ENCODE peak calls at places on chromosomes 2 and 18, in eight cellular contexts. One of them, this sample, is unnamed.

GRCh38 chr2:42809876-42810125 is 17.4 kb upstream of the HAAO start:
- DNase-seq in MM.1S: peak; percentile 82
- DNase-seq in testis: peak; percentile 84
- DNase-seq in uterus: peak; percentile 87
- DNase-seq in effector memory CD4-positive, alpha-beta T cell: no peak
- DNase-seq in mammary epithelial cell: peak; percentile 63
- DNase-seq in esophagus squamous epithelium: no peak
- DNase-seq in PC-9: peak; percentile 89
- DNase-seq in this sample: no peak

GRCh38 chr2:46257476-46257875 is 39.7 kb upstream of the EPAS1 start:
- DNase-seq in MM.1S: peak; percentile 55
- DNase-seq in testis: no peak
- DNase-seq in uterus: no peak
- DNase-seq in effector memory CD4-positive, alpha-beta T cell: no peak
- DNase-seq in mammary epithelial cell: peak; percentile 25
- DNase-seq in esophagus squamous epithelium: no peak
- DNase-seq in PC-9: no peak
- DNase-seq in this sample: no peak

GRCh38 chr2:172783091-172783898 is 47.6 kb downstream of the RAPGEF4 start:
- DNase-seq in MM.1S: no peak
- DNase-seq in testis: peak; percentile 58
- DNase-seq in uterus: no peak
- DNase-seq in effector memory CD4-positive, alpha-beta T cell: no peak
- DNase-seq in mammary epithelial cell: peak; percentile 97
- DNase-seq in esophagus squamous epithelium: no peak
- DNase-seq in PC-9: peak; percentile 95
- DNase-seq in this sample: no peak

GRCh38 chr2:85843543-85843942 is 45.2 kb downstream of the ST3GAL5 start:
- DNase-seq in MM.1S: peak; percentile 25
- DNase-seq in testis: no peak
- DNase-seq in uterus: no peak
- DNase-seq in effector memory CD4-positive, alpha-beta T cell: no peak
- DNase-seq in mammary epithelial cell: no peak
- DNase-seq in esophagus squamous epithelium: no peak
- DNase-seq in PC-9: no peak
- DNase-seq in this sample: no peak

GRCh38 chr2:218193716-218194115 is 23.3 kb upstream of the ARPC2 start:
- DNase-seq in MM.1S: no peak
- DNase-seq in testis: no peak
- DNase-seq in uterus: no peak
- DNase-seq in effector memory CD4-positive, alpha-beta T cell: no peak
- DNase-seq in mammary epithelial cell: no peak
- DNase-seq in esophagus squamous epithelium: no peak
- DNase-seq in PC-9: no peak
- DNase-seq in this sample: no peak

GRCh38 chr2:10934979-10935350 is 23.2 kb downstream of the KCNF1 start:
- DNase-seq in MM.1S: no peak
- DNase-seq in testis: no peak
- DNase-seq in uterus: no peak
- DNase-seq in effector memory CD4-positive, alpha-beta T cell: no peak
- DNase-seq in mammary epithelial cell: no peak
- DNase-seq in esophagus squamous epithelium: no peak
- DNase-seq in PC-9: no peak
- DNase-seq in this sample: no peak

GRCh38 chr2:68536000-68536399 is 68.6 kb downstream of the APLF start:
- DNase-seq in MM.1S: no peak
- DNase-seq in testis: no peak
- DNase-seq in uterus: no peak
- DNase-seq in effector memory CD4-positive, alpha-beta T cell: no peak
- DNase-seq in mammary epithelial cell: no peak
- DNase-seq in esophagus squamous epithelium: no peak
- DNase-seq in PC-9: no peak
- DNase-seq in this sample: no peak

GRCh38 chr18:63307555-63308200 is 11.9 kb downstream of the BCL2 start:
- DNase-seq in MM.1S: no peak
- DNase-seq in testis: peak; percentile 76
- DNase-seq in uterus: no peak
- DNase-seq in effector memory CD4-positive, alpha-beta T cell: no peak
- DNase-seq in mammary epithelial cell: no peak
- DNase-seq in esophagus squamous epithelium: no peak
- DNase-seq in PC-9: no peak
- DNase-seq in this sample: no peak

GRCh38 chr2:69387770-69388481 is 899 bp upstream of the GFPT1 start:
- DNase-seq in MM.1S: no peak
- DNase-seq in testis: no peak
- DNase-seq in uterus: no peak
- DNase-seq in effector memory CD4-positive, alpha-beta T cell: no peak
- DNase-seq in mammary epithelial cell: no peak
- DNase-seq in esophagus squamous epithelium: no peak
- DNase-seq in PC-9: no peak
- DNase-seq in this sample: no peak

GRCh38 chr2:55200416-55200815 is 31.7 kb downstream of the CLHC1 start:
- DNase-seq in MM.1S: no peak
- DNase-seq in testis: no peak
- DNase-seq in uterus: no peak
- DNase-seq in effector memory CD4-positive, alpha-beta T cell: no peak
- DNase-seq in mammary epithelial cell: no peak
- DNase-seq in esophagus squamous epithelium: no peak
- DNase-seq in PC-9: no peak
- DNase-seq in this sample: no peak

GRCh38 chr2:176415156-176415870 is 146.1 kb downstream of the MTX2 start:
- DNase-seq in MM.1S: no peak
- DNase-seq in testis: no peak
- DNase-seq in uterus: no peak
- DNase-seq in effector memory CD4-positive, alpha-beta T cell: no peak
- DNase-seq in mammary epithelial cell: no peak
- DNase-seq in esophagus squamous epithelium: no peak
- DNase-seq in PC-9: no peak
- DNase-seq in this sample: no peak

GRCh38 chr2:107107351-107107750 is 221.4 kb upstream of the ST6GAL2 start:
- DNase-seq in MM.1S: no peak
- DNase-seq in testis: no peak
- DNase-seq in uterus: no peak
- DNase-seq in effector memory CD4-positive, alpha-beta T cell: no peak
- DNase-seq in mammary epithelial cell: no peak
- DNase-seq in esophagus squamous epithelium: no peak
- DNase-seq in PC-9: no peak
- DNase-seq in this sample: no peak

GRCh38 chr18:75211721-75212625 is 1.4 kb downstream of the TSHZ1 start:
- DNase-seq in MM.1S: peak; percentile 9
- DNase-seq in testis: peak; percentile 77
- DNase-seq in uterus: peak; percentile 46
- DNase-seq in effector memory CD4-positive, alpha-beta T cell: no peak
- DNase-seq in mammary epithelial cell: peak; percentile 20
- DNase-seq in esophagus squamous epithelium: no peak
- DNase-seq in PC-9: peak; percentile 18
- DNase-seq in this sample: no peak

GRCh38 chr2:40259900-40260299 is 192.0 kb downstream of the SLC8A1 start:
- DNase-seq in MM.1S: no peak
- DNase-seq in testis: no peak
- DNase-seq in uterus: no peak
- DNase-seq in effector memory CD4-positive, alpha-beta T cell: no peak
- DNase-seq in mammary epithelial cell: no peak
- DNase-seq in esophagus squamous epithelium: no peak
- DNase-seq in PC-9: no peak
- DNase-seq in this sample: no peak

GRCh38 chr2:181465686-181466375 is 8.6 kb downstream of the ITGA4 start:
- DNase-seq in MM.1S: no peak
- DNase-seq in testis: no peak
- DNase-seq in uterus: no peak
- DNase-seq in effector memory CD4-positive, alpha-beta T cell: no peak
- DNase-seq in mammary epithelial cell: peak; percentile 65
- DNase-seq in esophagus squamous epithelium: no peak
- DNase-seq in PC-9: no peak
- DNase-seq in this sample: no peak

GRCh38 chr18:73461038-73461779 is 593.4 kb upstream of the NETO1 start:
- DNase-seq in MM.1S: no peak
- DNase-seq in testis: no peak
- DNase-seq in uterus: no peak
- DNase-seq in effector memory CD4-positive, alpha-beta T cell: no peak
- DNase-seq in mammary epithelial cell: no peak
- DNase-seq in esophagus squamous epithelium: no peak
- DNase-seq in PC-9: no peak
- DNase-seq in this sample: no peak

GRCh38 chr2:95323347-95324155 is 26.4 kb downstream of the KCNIP3 start:
- DNase-seq in MM.1S: peak; percentile 16
- DNase-seq in testis: peak; percentile 40
- DNase-seq in uterus: no peak
- DNase-seq in effector memory CD4-positive, alpha-beta T cell: no peak
- DNase-seq in mammary epithelial cell: peak; percentile 64
- DNase-seq in esophagus squamous epithelium: no peak
- DNase-seq in PC-9: peak; percentile 69
- DNase-seq in this sample: no peak
- H3K9me3 ChIP-seq in MM.1S: no peaks in the 10 kb centered on the region
- H3K9me3 ChIP-seq in testis: no peaks in the 10 kb centered on the region
- H3K9me3 ChIP-seq in uterus: no peaks in the 10 kb centered on the region
- H3K9me3 ChIP-seq in effector memory CD4-positive, alpha-beta T cell: no peaks in the 10 kb centered on the region
- H3K9me3 ChIP-seq in mammary epithelial cell: no peaks in the 10 kb centered on the region
- H3K9me3 ChIP-seq in esophagus squamous epithelium: no peaks in the 10 kb centered on the region
- H3K9me3 ChIP-seq in PC-9: no peaks in the 10 kb centered on the region
- H3K9me3 ChIP-seq in this sample: no peaks in the 10 kb centered on the region

GRCh38 chr2:22626621-22627020 is 758.4 kb upstream of the KLHL29 start:
- DNase-seq in MM.1S: no peak
- DNase-seq in testis: peak; percentile 35
- DNase-seq in uterus: no peak
- DNase-seq in effector memory CD4-positive, alpha-beta T cell: no peak
- DNase-seq in mammary epithelial cell: no peak
- DNase-seq in esophagus squamous epithelium: no peak
- DNase-seq in PC-9: no peak
- DNase-seq in this sample: no peak

GRCh38 chr2:22628183-22628582 is 756.8 kb upstream of the KLHL29 start:
- DNase-seq in MM.1S: no peak
- DNase-seq in testis: no peak
- DNase-seq in uterus: no peak
- DNase-seq in effector memory CD4-positive, alpha-beta T cell: no peak
- DNase-seq in mammary epithelial cell: no peak
- DNase-seq in esophagus squamous epithelium: no peak
- DNase-seq in PC-9: no peak
- DNase-seq in this sample: no peak

GRCh38 chr2:22623620-22624019 is 761.4 kb upstream of the KLHL29 start:
- DNase-seq in MM.1S: no peak
- DNase-seq in testis: no peak
- DNase-seq in uterus: no peak
- DNase-seq in effector memory CD4-positive, alpha-beta T cell: no peak
- DNase-seq in mammary epithelial cell: no peak
- DNase-seq in esophagus squamous epithelium: no peak
- DNase-seq in PC-9: no peak
- DNase-seq in this sample: no peak
- H3K9me3 ChIP-seq in MM.1S: no peaks in the 10 kb centered on the region
- H3K9me3 ChIP-seq in testis: no peaks in the 10 kb centered on the region
- H3K9me3 ChIP-seq in uterus: no peaks in the 10 kb centered on the region
- H3K9me3 ChIP-seq in effector memory CD4-positive, alpha-beta T cell: no peaks in the 10 kb centered on the region
- H3K9me3 ChIP-seq in mammary epithelial cell: no peaks in the 10 kb centered on the region
- H3K9me3 ChIP-seq in esophagus squamous epithelium: no peaks in the 10 kb centered on the region
- H3K9me3 ChIP-seq in PC-9: no peaks in the 10 kb centered on the region
- H3K9me3 ChIP-seq in this sample: no peaks in the 10 kb centered on the region

GRCh38 chr2:80190166-80190565 is 114.4 kb downstream of the LRRTM1 start:
- DNase-seq in MM.1S: no peak
- DNase-seq in testis: no peak
- DNase-seq in uterus: no peak
- DNase-seq in effector memory CD4-positive, alpha-beta T cell: no peak
- DNase-seq in mammary epithelial cell: no peak
- DNase-seq in esophagus squamous epithelium: no peak
- DNase-seq in PC-9: no peak
- DNase-seq in this sample: no peak

GRCh38 chr2:80186262-80186661 is 118.3 kb downstream of the LRRTM1 start:
- DNase-seq in MM.1S: no peak
- DNase-seq in testis: no peak
- DNase-seq in uterus: no peak
- DNase-seq in effector memory CD4-positive, alpha-beta T cell: no peak
- DNase-seq in mammary epithelial cell: no peak
- DNase-seq in esophagus squamous epithelium: no peak
- DNase-seq in PC-9: no peak
- DNase-seq in this sample: no peak

GRCh38 chr2:80185091-80185490 is 119.5 kb downstream of the LRRTM1 start:
- DNase-seq in MM.1S: no peak
- DNase-seq in testis: no peak
- DNase-seq in uterus: no peak
- DNase-seq in effector memory CD4-positive, alpha-beta T cell: no peak
- DNase-seq in mammary epithelial cell: no peak
- DNase-seq in esophagus squamous epithelium: no peak
- DNase-seq in PC-9: no peak
- DNase-seq in this sample: no peak
- H3K9me3 ChIP-seq in MM.1S: no peaks in the 10 kb centered on the region
- H3K9me3 ChIP-seq in testis: no peaks in the 10 kb centered on the region
- H3K9me3 ChIP-seq in uterus: no peaks in the 10 kb centered on the region
- H3K9me3 ChIP-seq in effector memory CD4-positive, alpha-beta T cell: no peaks in the 10 kb centered on the region
- H3K9me3 ChIP-seq in mammary epithelial cell: peaks cover 21% of the 10 kb centered on the region
- H3K9me3 ChIP-seq in esophagus squamous epithelium: no peaks in the 10 kb centered on the region
- H3K9me3 ChIP-seq in PC-9: no peaks in the 10 kb centered on the region
- H3K9me3 ChIP-seq in this sample: no peaks in the 10 kb centered on the region

GRCh38 chr2:6845903-6846302 is 19.8 kb downstream of the CMPK2 start:
- DNase-seq in MM.1S: no peak
- DNase-seq in testis: no peak
- DNase-seq in uterus: no peak
- DNase-seq in effector memory CD4-positive, alpha-beta T cell: no peak
- DNase-seq in mammary epithelial cell: no peak
- DNase-seq in esophagus squamous epithelium: no peak
- DNase-seq in PC-9: no peak
- DNase-seq in this sample: no peak
- H3K9me3 ChIP-seq in MM.1S: no peaks in the 10 kb centered on the region
- H3K9me3 ChIP-seq in testis: no peaks in the 10 kb centered on the region
- H3K9me3 ChIP-seq in uterus: no peaks in the 10 kb centered on the region
- H3K9me3 ChIP-seq in effector memory CD4-positive, alpha-beta T cell: peaks cover 48% of the 10 kb centered on the region
- H3K9me3 ChIP-seq in mammary epithelial cell: peaks cover 37% of the 10 kb centered on the region
- H3K9me3 ChIP-seq in esophagus squamous epithelium: no peaks in the 10 kb centered on the region
- H3K9me3 ChIP-seq in PC-9: peaks cover 28% of the 10 kb centered on the region
- H3K9me3 ChIP-seq in this sample: peaks cover 33% of the 10 kb centered on the region

GRCh38 chr2:205650450-205650849 is 31.9 kb upstream of the NRP2 start:
- DNase-seq in MM.1S: no peak
- DNase-seq in testis: no peak
- DNase-seq in uterus: no peak
- DNase-seq in effector memory CD4-positive, alpha-beta T cell: no peak
- DNase-seq in mammary epithelial cell: peak; percentile 78
- DNase-seq in esophagus squamous epithelium: no peak
- DNase-seq in PC-9: peak; percentile 21
- DNase-seq in this sample: no peak
- H3K9me3 ChIP-seq in MM.1S: no peaks in the 10 kb centered on the region
- H3K9me3 ChIP-seq in testis: no peaks in the 10 kb centered on the region
- H3K9me3 ChIP-seq in uterus: no peaks in the 10 kb centered on the region
- H3K9me3 ChIP-seq in effector memory CD4-positive, alpha-beta T cell: no peaks in the 10 kb centered on the region
- H3K9me3 ChIP-seq in mammary epithelial cell: no peaks in the 10 kb centered on the region
- H3K9me3 ChIP-seq in esophagus squamous epithelium: no peaks in the 10 kb centered on the region
- H3K9me3 ChIP-seq in PC-9: no peaks in the 10 kb centered on the region
- H3K9me3 ChIP-seq in this sample: no peaks in the 10 kb centered on the region

This sample was measured in T-helper 17 cell.